ENCODE peak calls at places on chromosomes 13 and 19, in ten cellular contexts. S is uterus, T is HCT116, O is tibial nerve, R is IMR-90, W is heart left ventricle, J is transverse colon, U is sigmoid colon, Q is H1, D is A549. E is an unnamed sample. For H3K4me1, the result is how much of the 10 kb centered on the place peaks cover.

GRCh38 chr19:1074512-1075283 is 7.7 kb downstream of the ARHGAP45 start:
- DNase-seq in S (peak), T (no peak), O (peak), R (no peak), W (peak), J (peak), U (peak), Q (no peak), D (peak), E (peak)

GRCh38 chr19:27764186-27764804 is 1448.7 kb downstream of the UQCRFS1 start:
- DNase-seq in S (no peak), T (no peak), O (no peak), R (no peak), W (no peak), J (no peak), U (no peak), Q (no peak), D (no peak), E (no peak)

GRCh38 chr13:74062933-74063332 is 71.3 kb downstream of the KLF12 start:
- DNase-seq in S (peak), T (no peak), O (no peak), R (peak), W (peak), J (peak), U (peak), Q (no peak), D (no peak), E (peak)

GRCh38 chr13:108807841-108808240 is 178.4 kb downstream of the MYO16 start:
- DNase-seq in S (no peak), T (no peak), O (no peak), R (peak), W (no peak), J (no peak), U (no peak), Q (no peak), D (no peak), E (no peak)

GRCh38 chr13:80132741-80133601 is 208.0 kb downstream of the SPRY2 start:
- DNase-seq in S (peak), T (no peak), O (peak), R (peak), W (peak), J (peak), U (peak), Q (no peak), D (peak), E (peak)

GRCh38 chr13:23965346-23965745 is 68.0 kb upstream of the C1QTNF9B start:
- DNase-seq in S (no peak), T (no peak), O (no peak), R (no peak), W (peak), J (no peak), U (no peak), Q (no peak), D (no peak), E (no peak)

GRCh38 chr19:35911790-35912189 is 3.7 kb upstream of the TYROBP start:
- DNase-seq in S (no peak), T (peak), O (no peak), R (peak), W (no peak), J (no peak), U (no peak), Q (no peak), D (no peak), E (no peak)

GRCh38 chr13:36454121-36454520 is 21.8 kb downstream of the CCNA1 start:
- DNase-seq in S (no peak), T (no peak), O (no peak), R (no peak), W (no peak), J (no peak), U (no peak), Q (no peak), D (no peak), E (no peak)

GRCh38 chr19:48152552-48152951 is 17.6 kb downstream of the LIG1 start:
- DNase-seq in S (peak), T (peak), O (peak), R (peak), W (peak), J (peak), U (peak), Q (peak), D (peak), E (peak)

GRCh38 chr19:38556521-38557174 is 61.1 kb downstream of the MAP4K1 start:
- DNase-seq in S (no peak), T (no peak), O (no peak), R (no peak), W (no peak), J (no peak), U (no peak), Q (no peak), D (no peak), E (no peak)

GRCh38 chr13:27770809-27771208 is 21.5 kb upstream of the GSX1 start:
- DNase-seq in S (no peak), T (peak), O (no peak), R (peak), W (no peak), J (peak), U (no peak), Q (no peak), D (peak), E (no peak)

GRCh38 chr19:28847468-28847867 is 365.5 kb downstream of the UQCRFS1 start:
- DNase-seq in S (no peak), T (no peak), O (no peak), R (peak), W (no peak), J (no peak), U (no peak), Q (no peak), D (no peak), E (no peak)

GRCh38 chr19:35421362-35421761 is 26.7 kb upstream of the FFAR2 start:
- DNase-seq in S (no peak), T (no peak), O (no peak), R (no peak), W (no peak), J (no peak), U (no peak), Q (no peak), D (no peak), E (no peak)

GRCh38 chr19:16222806-16223205 is 25.1 kb downstream of the AP1M1 start:
- DNase-seq in S (no peak), T (no peak), O (no peak), R (peak), W (no peak), J (no peak), U (no peak), Q (no peak), D (no peak), E (no peak)

GRCh38 chr13:68304287-68304893 is 1074.3 kb upstream of the PCDH9 start:
- DNase-seq in S (no peak), T (peak), O (no peak), R (no peak), W (no peak), J (no peak), U (no peak), Q (no peak), D (peak), E (no peak)

GRCh38 chr19:7294571-7295212 is 478 bp upstream of the INSR start:
- DNase-seq in S (peak), T (peak), O (peak), R (peak), W (peak), J (peak), U (peak), Q (peak), D (peak), E (peak)

GRCh38 chr19:3471954-3472655 is 8.2 kb downstream of the SMIM24 start:
- DNase-seq in S (no peak), T (no peak), O (no peak), R (no peak), W (peak), J (peak), U (no peak), Q (peak), D (no peak), E (no peak)

GRCh38 chr13:36158606-36159005 is 27.4 kb upstream of the DCLK1 start:
- DNase-seq in S (no peak), T (no peak), O (no peak), R (no peak), W (no peak), J (no peak), U (no peak), Q (no peak), D (no peak), E (no peak)

GRCh38 chr13:51643114-51643881 is 59.0 kb downstream of the WDFY2 start:
- DNase-seq in S (no peak), T (no peak), O (no peak), R (peak), W (no peak), J (no peak), U (no peak), Q (no peak), D (peak), E (no peak)

GRCh38 chr19:2047449-2048103 is 3.5 kb downstream of the MKNK2 start:
- DNase-seq in S (peak), T (no peak), O (no peak), R (no peak), W (no peak), J (peak), U (peak), Q (no peak), D (peak), E (peak)

GRCh38 chr13:77415253-77416127 is 88.6 kb upstream of the MYCBP2 start:
- DNase-seq in S (no peak), T (no peak), O (no peak), R (no peak), W (no peak), J (no peak), U (no peak), Q (no peak), D (no peak), E (no peak)

GRCh38 chr13:110705356-110705825 is 525 bp downstream of the CARS2 start:
- DNase-seq in S (no peak), T (no peak), O (no peak), R (no peak), W (no peak), J (no peak), U (no peak), Q (no peak), D (no peak), E (no peak)

GRCh38 chr13:59533561-59534337 is 630.0 kb downstream of the DIAPH3 start:
- DNase-seq in S (no peak), T (no peak), O (no peak), R (peak), W (no peak), J (no peak), U (no peak), Q (no peak), D (no peak), E (no peak)

GRCh38 chr19:6521718-6522646 is 8.8 kb upstream of the TNFSF9 start:
- DNase-seq in S (no peak), T (no peak), O (no peak), R (no peak), W (no peak), J (peak), U (no peak), Q (no peak), D (no peak), E (no peak)

GRCh38 chr19:41089955-41090354 is 1.7 kb downstream of the CYP2A13 start:
- DNase-seq in S (no peak), T (no peak), O (no peak), R (no peak), W (no peak), J (no peak), U (no peak), Q (peak), D (no peak), E (no peak)

GRCh38 chr13:40064154-40064713 is 408.8 kb downstream of the COG6 start:
- DNase-seq in S (no peak), T (no peak), O (no peak), R (no peak), W (no peak), J (no peak), U (no peak), Q (no peak), D (no peak), E (no peak)

GRCh38 chr19:35117017-35117570 is 1.5 kb downstream of the FXYD3 start:
- DNase-seq in S (no peak), T (no peak), O (no peak), R (no peak), W (no peak), J (no peak), U (no peak), Q (no peak), D (no peak), E (no peak)

GRCh38 chr13:40230833-40231266 is 435.6 kb downstream of the FOXO1 start:
- DNase-seq in S (peak), T (no peak), O (no peak), R (no peak), W (no peak), J (no peak), U (no peak), Q (no peak), D (no peak), E (no peak)

GRCh38 chr19:48724796-48725753 is 5.5 kb upstream of the MAMSTR start:
- DNase-seq in S (peak), T (peak), O (no peak), R (peak), W (peak), J (peak), U (peak), Q (no peak), D (peak), E (peak)

GRCh38 chr19:19597809-19598306 is 20.6 kb downstream of the PBX4 start:
- DNase-seq in S (no peak), T (no peak), O (no peak), R (no peak), W (no peak), J (no peak), U (no peak), Q (no peak), D (no peak), E (no peak)

GRCh38 chr13:112891477-112892401 is 77.3 kb upstream of the MCF2L start:
- DNase-seq in S (no peak), T (no peak), O (no peak), R (no peak), W (no peak), J (no peak), U (no peak), Q (peak), D (no peak), E (no peak)

GRCh38 chr13:106182404-106182803 is 353.1 kb downstream of the EFNB2 start:
- DNase-seq in S (no peak), T (peak), O (no peak), R (peak), W (no peak), J (no peak), U (no peak), Q (no peak), D (no peak), E (no peak)

GRCh38 chr19:6811906-6812305 is 39.4 kb downstream of the VAV1 start:
- DNase-seq in S (no peak), T (peak), O (no peak), R (peak), W (no peak), J (no peak), U (no peak), Q (no peak), D (peak), E (no peak)

GRCh38 chr13:91349992-91350911 is 2.8 kb downstream of the MIR17HG start:
- DNase-seq in S (no peak), T (no peak), O (no peak), R (no peak), W (no peak), J (no peak), U (no peak), Q (no peak), D (no peak), E (no peak)
- H3K4me3 ChIP-seq in S (no peak), T (peak), O (no peak), R (no peak), W (no peak), J (no peak), U (no peak), Q (peak), D (peak), E (no peak)

GRCh38 chr19:30688696-30689095 is 316.5 kb downstream of the ZNF536 start:
- DNase-seq in S (no peak), T (no peak), O (no peak), R (no peak), W (no peak), J (no peak), U (peak), Q (no peak), D (no peak), E (no peak)

GRCh38 chr19:30689474-30689873 is 317.3 kb downstream of the ZNF536 start:
- DNase-seq in S (no peak), T (no peak), O (no peak), R (no peak), W (no peak), J (no peak), U (peak), Q (no peak), D (no peak), E (no peak)

GRCh38 chr19:30691767-30692516 is 319.8 kb downstream of the ZNF536 start:
- DNase-seq in S (no peak), T (no peak), O (no peak), R (no peak), W (no peak), J (no peak), U (peak), Q (no peak), D (no peak), E (no peak)

GRCh38 chr19:30690935-30691505 is 318.8 kb downstream of the ZNF536 start:
- DNase-seq in S (no peak), T (no peak), O (no peak), R (no peak), W (no peak), J (no peak), U (peak), Q (no peak), D (no peak), E (no peak)

GRCh38 chr19:30690525-30690924 is 318.3 kb downstream of the ZNF536 start:
- DNase-seq in S (no peak), T (no peak), O (no peak), R (no peak), W (no peak), J (no peak), U (peak), Q (no peak), D (no peak), E (no peak)
- H3K4me1 ChIP-seq in S (under half), T (under half), O (half or more), R (under half), W (under half), J (under half), U (under half), Q (under half), D (under half), E (under half)

DNA sequence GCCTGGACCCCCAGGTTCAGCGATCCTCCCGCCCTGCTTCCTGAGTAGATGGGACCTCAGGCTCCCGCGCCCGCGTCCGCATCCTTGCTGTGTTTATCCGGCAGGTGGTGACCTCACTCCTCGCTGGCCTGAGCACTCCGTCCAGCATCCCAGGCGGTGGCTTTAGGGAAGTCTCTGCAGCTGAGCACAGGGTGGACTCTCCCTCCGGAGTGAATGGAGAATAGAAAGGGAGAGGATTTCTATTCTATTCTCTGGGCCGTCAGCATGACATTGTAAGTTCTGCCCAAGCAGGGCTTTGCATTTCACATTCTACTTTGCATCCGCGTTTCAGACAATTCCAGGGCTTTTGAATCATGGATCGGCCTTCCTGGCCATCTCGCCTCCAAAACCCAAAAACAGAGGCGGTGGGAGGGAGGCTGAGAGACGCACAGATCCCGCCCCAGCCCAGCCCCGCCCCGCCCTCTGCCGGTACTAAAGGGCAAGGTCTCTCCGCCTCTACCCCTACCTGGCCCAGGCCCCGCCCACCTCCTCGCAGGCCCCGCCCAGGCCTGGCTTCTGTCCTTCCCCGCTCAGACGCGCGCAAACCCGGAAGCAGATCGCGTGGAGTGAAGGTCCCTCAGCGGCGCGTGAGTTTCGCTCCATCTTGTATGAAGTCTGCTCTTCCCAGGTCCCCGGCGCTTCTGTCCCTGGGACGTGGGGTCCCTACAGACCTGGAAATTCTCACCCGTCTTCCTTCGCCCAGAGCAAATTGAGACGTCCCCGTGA is at the start of gene ZNF525:
- DNase-seq in S (peak), T (peak), O (peak), R (peak), W (peak), J (peak), U (peak), Q (peak), D (no peak), E (peak)
- TF ChIP-seq POLR2A in S (peak), T (no peak), O (no peak), R (peak), W (peak), J (peak), U (peak), Q (no peak), D (no peak), E (no peak)

GRCh38 chr13:33676045-33676699 is 141.8 kb upstream of the RFC3 start:
- DNase-seq in S (no peak), T (no peak), O (no peak), R (no peak), W (no peak), J (peak), U (no peak), Q (no peak), D (no peak), E (no peak)

GRCh38 chr13:33678084-33678483 is 139.9 kb upstream of the RFC3 start:
- DNase-seq in S (no peak), T (no peak), O (no peak), R (no peak), W (no peak), J (no peak), U (no peak), Q (no peak), D (no peak), E (no peak)

GRCh38 chr13:33678906-33679657 is 138.9 kb upstream of the RFC3 start:
- DNase-seq in S (peak), T (no peak), O (peak), R (peak), W (peak), J (peak), U (peak), Q (no peak), D (peak), E (peak)

GRCh38 chr13:33677215-33677614 is 140.7 kb upstream of the RFC3 start:
- DNase-seq in S (no peak), T (no peak), O (no peak), R (no peak), W (no peak), J (no peak), U (no peak), Q (no peak), D (no peak), E (no peak)

DNA sequence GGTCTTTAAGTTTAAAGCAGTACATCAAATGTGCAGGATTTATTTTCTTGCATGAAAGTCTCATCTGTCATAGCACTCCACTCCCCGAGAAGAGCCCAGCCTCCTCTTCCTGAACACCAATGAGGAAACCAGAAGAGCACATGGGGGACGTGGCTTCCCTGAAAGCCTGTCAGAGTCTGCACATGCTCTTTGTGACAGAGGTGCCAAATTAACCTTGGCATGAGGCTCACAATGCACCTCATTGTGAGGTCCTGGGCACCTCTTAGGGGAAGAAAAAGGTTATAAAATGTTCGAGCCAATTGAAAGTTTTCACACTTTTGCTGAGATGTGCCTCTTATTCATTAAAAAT is 141.3 kb upstream of the RFC3 start:
- DNase-seq in S (peak), T (no peak), O (no peak), R (peak), W (peak), J (peak), U (peak), Q (no peak), D (peak), E (peak)
- H3K4me3 ChIP-seq in S (peak), T (no peak), O (peak), R (peak), W (peak), J (peak), U (peak), Q (no peak), D (peak), E (peak)

DNA sequence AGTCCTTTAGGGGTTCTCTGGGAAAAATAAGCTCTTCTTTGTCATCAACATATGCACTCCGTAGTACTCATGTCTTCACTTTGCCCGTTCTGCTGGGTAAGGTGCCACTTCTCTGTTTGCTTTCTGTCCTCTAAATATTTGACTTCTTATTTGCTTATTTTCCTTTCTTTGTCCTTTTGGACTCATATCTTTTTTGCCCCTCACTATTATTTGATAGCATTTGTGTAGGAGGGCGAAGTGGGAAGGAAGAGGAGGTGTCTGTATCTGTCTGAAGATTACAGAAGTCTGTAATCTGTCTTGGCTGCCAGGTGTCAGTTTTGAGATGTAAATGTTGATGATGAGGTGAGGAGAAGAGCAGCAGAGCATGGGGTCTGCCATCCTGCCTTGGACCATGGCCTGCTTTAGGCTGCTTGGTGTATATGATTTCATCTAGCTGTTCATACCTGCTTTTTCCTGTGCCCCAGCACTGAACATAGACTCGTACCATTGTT is 30.8 kb downstream of the USPL1 start:
- DNase-seq in S (no peak), T (no peak), O (no peak), R (no peak), W (no peak), J (no peak), U (no peak), Q (no peak), D (no peak), E (no peak)
- H3K4me1 ChIP-seq in S (under half), T (under half), O (under half), R (under half), W (under half), J (under half), U (under half), Q (under half), D (under half), E (under half)

E was measured in ovary.